ENCODE peak calls at places on chromosomes 7 and 10, in ten cellular contexts. N is HFF-Myc, U is Caco-2, J is GM10248, X is sigmoid colon, I is bronchial epithelial cell, M is endothelial cell, Y is AG04449, F is HepG2, L is IMR-90. S is an unnamed sample.

GRCh38 chr7:155789001-155789725 is 23.1 kb downstream of the SHH start:
- DNase-seq in Y (no peak), N (no peak), X (peak), J (no peak), M (no peak), I (no peak), F (no peak), U (no peak), L (no peak), S (no peak)

GRCh38 chr7:82594665-82595064 is 151.1 kb upstream of the CACNA2D1 start:
- DNase-seq in U (no peak), F (no peak), N (no peak), M (no peak), L (no peak), J (no peak), Y (no peak), X (no peak), I (no peak), S (no peak)

GRCh38 chr10:101189461-101190401 is 39.5 kb downstream of the LBX1 start:
- DNase-seq in U (no peak), N (no peak), F (no peak), J (no peak), X (no peak), Y (no peak), M (peak), L (no peak), I (no peak), S (no peak)

GRCh38 chr7:43834463-43835251 is 34.7 kb downstream of the MRPS24 start:
- DNase-seq in J (no peak), M (no peak), X (no peak), L (peak), Y (no peak), N (no peak), I (peak), F (no peak), U (no peak), S (no peak)

GRCh38 chr7:55314967-55315366 is 50.2 kb upstream of the LANCL2 start:
- DNase-seq in U (no peak), M (no peak), J (no peak), F (no peak), Y (no peak), L (no peak), I (no peak), N (no peak), X (no peak), S (no peak)

GRCh38 chr7:149765399-149766121 is 7.8 kb downstream of the ZNF467 start:
- DNase-seq in M (no peak), L (no peak), X (no peak), J (no peak), N (no peak), U (no peak), F (no peak), I (no peak), Y (no peak), S (no peak)

GRCh38 chr7:66047426-66047825 is 28.2 kb upstream of the ASL start:
- DNase-seq in I (peak), X (no peak), M (no peak), F (no peak), N (peak), J (no peak), U (no peak), L (peak), Y (peak), S (no peak)

GRCh38 chr10:92756233-92757065 is 66.7 kb downstream of the HHEX start:
- DNase-seq in X (no peak), L (peak), J (peak), M (peak), U (peak), F (peak), N (no peak), Y (no peak), I (peak), S (no peak)

GRCh38 chr10:58545427-58545826 is 32.8 kb downstream of the BICC1 start:
- DNase-seq in M (no peak), F (no peak), J (no peak), I (no peak), N (no peak), Y (no peak), X (no peak), L (no peak), U (no peak), S (no peak)

GRCh38 chr7:99762680-99763327 is 21.2 kb downstream of the CYP3A4 start:
- DNase-seq in Y (peak), I (peak), F (no peak), M (no peak), J (no peak), U (no peak), X (no peak), N (no peak), L (peak), S (no peak)

GRCh38 chr7:152076324-152076821 is 50.9 kb downstream of the GALNT11 start:
- DNase-seq in I (peak), M (peak), L (no peak), N (no peak), Y (no peak), F (peak), U (peak), J (peak), X (no peak), S (peak)

GRCh38 chr7:151408839-151409554 is 841 bp downstream of the WDR86 start:
- DNase-seq in M (peak), X (peak), N (no peak), L (no peak), I (peak), F (peak), Y (no peak), U (no peak), J (no peak), S (no peak)

GRCh38 chr7:6614941-6615737 is at the start of gene ZNF853:
- DNase-seq in J (no peak), U (peak), F (no peak), L (no peak), Y (no peak), I (no peak), X (no peak), N (no peak), M (peak), S (no peak)

GRCh38 chr10:124225029-124225467 is 131.7 kb upstream of the CHST15 start:
- DNase-seq in F (no peak), I (no peak), J (no peak), Y (no peak), N (no peak), U (no peak), L (no peak), M (no peak), X (no peak), S (no peak)

GRCh38 chr10:43255644-43256431 is 11.0 kb downstream of the RASGEF1A start:
- DNase-seq in J (peak), F (peak), L (no peak), Y (no peak), N (no peak), X (no peak), I (peak), M (peak), U (peak), S (peak)

GRCh38 chr7:86089455-86089854 is 554.3 kb upstream of the GRM3 start:
- DNase-seq in J (no peak), L (no peak), Y (no peak), M (no peak), U (no peak), F (no peak), N (no peak), I (no peak), X (no peak), S (no peak)

GRCh38 chr10:48205918-48206317 is 68.6 kb downstream of the FRMPD2 start:
- DNase-seq in L (no peak), M (no peak), J (no peak), I (peak), F (no peak), Y (no peak), X (no peak), N (no peak), U (no peak), S (no peak)

GRCh38 chr10:129404091-129404490 is 63.0 kb upstream of the MGMT start:
- DNase-seq in Y (no peak), I (no peak), J (no peak), U (no peak), X (no peak), L (no peak), M (no peak), F (no peak), N (no peak), S (peak)

GRCh38 chr7:138125598-138126111 is 49.4 kb downstream of the AKR1D1 start:
- DNase-seq in N (no peak), L (peak), M (no peak), U (no peak), X (no peak), I (peak), J (peak), Y (no peak), F (no peak), S (no peak)

GRCh38 chr7:33841658-33842057 is 63.7 kb upstream of the BMPER start:
- DNase-seq in X (peak), U (no peak), L (peak), M (no peak), I (peak), F (no peak), N (no peak), Y (no peak), J (no peak), S (no peak)

GRCh38 chr7:130148561-130148960 is 56.6 kb downstream of the TMEM209 start:
- DNase-seq in N (no peak), M (peak), F (no peak), J (no peak), X (no peak), Y (no peak), I (no peak), L (peak), U (no peak), S (no peak)

GRCh38 chr10:3043512-3044368 is 23.6 kb upstream of the PFKP start:
- DNase-seq in J (peak), Y (no peak), N (peak), L (peak), M (peak), F (peak), I (peak), X (peak), U (peak), S (peak)

GRCh38 chr7:85054306-85054705 is 132.6 kb downstream of the SEMA3D start:
- DNase-seq in F (no peak), Y (no peak), X (no peak), N (no peak), I (no peak), M (no peak), J (no peak), U (no peak), L (no peak), S (no peak)

GRCh38 chr7:80467069-80467468 is 44.8 kb downstream of the GNAT3 start:
- DNase-seq in M (no peak), I (peak), J (no peak), Y (no peak), L (peak), X (no peak), N (no peak), F (no peak), U (no peak), S (no peak)

GRCh38 chr7:91671245-91671644 is 209.3 kb downstream of the MTERF1 start:
- DNase-seq in J (no peak), U (no peak), I (no peak), N (no peak), Y (no peak), M (no peak), F (no peak), X (no peak), L (no peak), S (no peak)

GRCh38 chr7:77428777-77429231 is 12.7 kb upstream of the GSAP start:
- DNase-seq in U (no peak), N (no peak), I (no peak), L (no peak), M (peak), J (no peak), X (no peak), Y (no peak), F (no peak), S (no peak)

GRCh38 chr7:55074008-55074499 is 55.2 kb downstream of the EGFR start:
- DNase-seq in L (peak), J (peak), M (no peak), N (peak), U (peak), F (peak), Y (no peak), X (peak), I (peak), S (peak)

GRCh38 chr10:44393051-44393630 is 8.2 kb upstream of the CXCL12 start:
- DNase-seq in N (peak), U (no peak), L (peak), M (no peak), X (no peak), I (no peak), Y (no peak), F (no peak), J (no peak), S (no peak)

GRCh38 chr10:4285121-4285520 is 500.1 kb upstream of the KLF6 start:
- DNase-seq in I (no peak), N (no peak), L (peak), U (no peak), F (no peak), J (no peak), M (no peak), Y (peak), X (no peak), S (no peak)

GRCh38 chr7:51029586-51030230 is 247.0 kb upstream of the GRB10 start:
- DNase-seq in N (peak), Y (peak), X (no peak), L (peak), M (no peak), F (no peak), I (peak), U (no peak), J (no peak), S (no peak)

DNA sequence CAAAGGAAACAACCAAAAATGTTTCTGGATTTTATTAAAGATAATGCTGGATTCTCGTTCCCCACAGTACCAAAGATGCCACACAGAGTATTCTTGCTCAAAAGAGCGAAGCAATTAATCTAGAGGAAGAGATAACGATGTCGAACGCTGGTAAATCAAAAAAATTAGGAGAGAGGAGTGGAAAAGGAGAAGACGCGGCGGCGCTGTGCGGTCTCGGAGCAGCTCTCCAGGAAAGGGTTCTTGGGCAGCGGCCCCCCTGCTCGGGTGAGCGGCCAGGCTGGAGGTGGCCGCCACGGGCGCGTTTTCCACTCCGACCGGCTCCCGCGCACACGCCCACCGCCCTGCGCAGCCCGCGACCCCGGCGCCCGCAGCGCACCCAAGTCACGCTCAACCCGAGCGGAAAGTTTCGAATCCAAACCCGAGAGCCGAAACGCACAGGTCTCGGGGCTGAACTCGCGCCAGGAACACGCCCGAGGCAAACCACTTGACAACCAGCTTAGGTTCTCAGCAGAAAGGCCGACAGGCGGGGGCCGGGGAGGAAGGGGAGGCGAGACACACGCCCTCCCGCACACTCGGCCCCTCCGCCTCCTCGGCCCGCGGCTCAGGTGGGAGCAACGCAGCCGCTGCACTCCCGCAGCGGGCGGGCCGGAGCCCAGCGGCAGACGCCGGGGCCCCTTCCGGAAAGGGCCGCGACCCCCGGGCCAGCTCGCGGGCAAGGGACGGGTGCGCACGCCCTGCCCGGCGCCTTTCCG is 924 bp downstream of the SRPK2 start:
- DNase-seq in X (peak), N (no peak), L (peak), I (peak), M (peak), U (peak), Y (no peak), F (peak), J (peak), S (peak)
- TF ChIP-seq CTCF in X (no peak), N (no peak), L (no peak), I (no peak), M (no peak), U (no peak), Y (no peak), F (peak), J (no peak), S (no peak)

GRCh38 chr10:69801434-69802315 is at the start of gene COL13A1:
- DNase-seq in X (no peak), M (peak), L (peak), J (no peak), Y (no peak), N (peak), F (no peak), I (peak), U (peak), S (peak)
- TF ChIP-seq CTCF in X (no peak), M (no peak), L (no peak), J (no peak), Y (no peak), N (no peak), F (no peak), I (no peak), U (no peak), S (peak)

GRCh38 chr7:31036941-31037340 is 15.2 kb upstream of the ADCYAP1R1 start:
- DNase-seq in N (no peak), X (no peak), J (no peak), M (no peak), F (no peak), I (no peak), Y (no peak), L (no peak), U (no peak), S (no peak)
- TF ChIP-seq CTCF in N (no peak), X (no peak), J (no peak), M (no peak), F (no peak), I (no peak), Y (no peak), L (no peak), U (no peak), S (no peak)

DNA sequence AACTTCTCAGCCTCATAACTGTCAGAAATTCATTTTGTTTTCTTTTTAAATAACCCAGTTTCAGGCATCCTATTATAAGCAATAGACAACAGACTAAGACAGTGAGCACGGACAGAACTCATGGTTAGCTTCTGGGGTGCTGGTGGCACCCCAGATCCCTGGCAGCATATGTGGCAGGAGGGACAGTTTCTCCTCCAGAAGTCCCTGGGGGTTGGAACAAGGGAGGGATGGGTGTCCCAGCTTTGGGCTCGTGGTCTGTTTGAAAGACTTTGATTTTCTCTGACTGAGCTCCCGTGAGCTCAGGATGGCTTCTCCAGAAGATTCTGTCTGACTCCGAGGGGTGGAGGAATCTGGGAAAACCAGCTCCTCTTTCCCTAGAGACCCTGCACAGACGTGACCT is 421.0 kb downstream of the GLRX3 start:
- DNase-seq in Y (no peak), F (no peak), N (no peak), M (no peak), L (no peak), I (no peak), X (no peak), J (no peak), U (no peak), S (no peak)
- TF ChIP-seq CTCF in Y (no peak), F (no peak), N (no peak), M (no peak), L (no peak), I (no peak), X (no peak), J (no peak), U (no peak), S (no peak)

DNA sequence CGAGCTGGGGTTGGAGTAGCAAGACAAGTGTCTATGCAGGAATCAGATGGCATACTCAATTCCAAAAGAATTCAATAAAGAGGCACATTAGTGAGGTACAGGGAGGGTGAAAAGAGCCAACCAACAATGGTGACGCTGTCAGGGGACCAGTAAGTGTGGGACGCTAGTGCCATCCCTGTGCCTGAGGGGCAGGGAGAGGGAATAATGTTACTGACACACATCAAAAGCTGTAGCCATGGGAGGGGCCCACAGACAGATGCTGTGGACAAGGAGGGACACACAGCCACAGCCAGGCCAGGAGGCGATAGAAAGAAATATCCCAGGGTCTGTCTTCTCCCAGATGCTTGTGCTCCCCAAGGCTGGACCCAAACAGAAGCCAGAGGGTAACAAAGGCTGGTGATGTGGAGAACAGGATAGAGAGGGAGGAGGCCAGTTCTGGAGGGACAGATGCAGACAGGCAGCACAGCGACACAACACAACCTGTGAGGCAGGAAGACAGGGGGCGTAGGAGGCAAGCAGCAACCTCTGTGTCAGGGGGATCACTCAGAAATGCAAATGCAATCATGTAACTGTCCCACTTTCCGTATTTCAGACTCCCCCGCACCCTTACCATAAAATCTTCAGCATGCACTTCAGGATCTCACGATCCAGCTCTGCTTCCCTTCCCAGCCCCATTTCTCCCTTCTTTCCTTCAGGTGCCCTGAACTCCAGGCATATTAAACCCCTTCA is 240.5 kb upstream of the FZD8 start:
- DNase-seq in F (no peak), I (no peak), M (no peak), N (no peak), X (no peak), J (no peak), U (no peak), Y (no peak), L (no peak), S (no peak)
- TF ChIP-seq CTCF in F (peak), I (no peak), M (no peak), N (peak), X (no peak), J (no peak), U (no peak), Y (no peak), L (peak), S (no peak)

GRCh38 chr10:87094373-87095240 is at the start of the genes GLUD1 and SHLD2:
- DNase-seq in U (peak), L (peak), M (peak), F (peak), X (peak), I (peak), Y (no peak), N (no peak), J (peak), S (peak)
- TF ChIP-seq CTCF in U (no peak), L (peak), M (no peak), F (peak), X (no peak), I (no peak), Y (no peak), N (no peak), J (no peak), S (no peak)

GRCh38 chr7:139661875-139662274 is 115.9 kb downstream of the HIPK2 start:
- DNase-seq in N (no peak), J (no peak), Y (no peak), L (no peak), X (no peak), M (no peak), F (no peak), U (no peak), I (no peak), S (no peak)
- TF ChIP-seq CTCF in N (no peak), J (no peak), Y (no peak), L (no peak), X (no peak), M (no peak), F (no peak), U (no peak), I (no peak), S (no peak)